ENCODE peak calls at places on chromosomes 2 and 18, in seven cellular contexts. One of them, this sample, is unnamed.

GRCh38 chr2:240232961-240233890 is 92.8 kb upstream of the OTOS start:
- DNase-seq in ovary: peak; percentile 94
- DNase-seq in WERI-Rb-1: peak; percentile 96
- DNase-seq in fibroblast of lung: peak; percentile 86
- DNase-seq in epithelial cell of esophagus: peak; percentile 95
- DNase-seq in H9: peak; percentile 95
- DNase-seq in transverse colon: peak; percentile 82
- DNase-seq in this sample: peak; percentile 84

GRCh38 chr2:43040084-43040854 is 186.1 kb downstream of the ZFP36L2 start:
- DNase-seq in ovary: peak; percentile 30
- DNase-seq in WERI-Rb-1: no peak
- DNase-seq in fibroblast of lung: no peak
- DNase-seq in epithelial cell of esophagus: peak; percentile 81
- DNase-seq in H9: no peak
- DNase-seq in transverse colon: no peak
- DNase-seq in this sample: no peak

GRCh38 chr2:66462196-66462825 is 27.4 kb downstream of the MEIS1 start:
- DNase-seq in ovary: no peak
- DNase-seq in WERI-Rb-1: no peak
- DNase-seq in fibroblast of lung: no peak
- DNase-seq in epithelial cell of esophagus: no peak
- DNase-seq in H9: no peak
- DNase-seq in transverse colon: no peak
- DNase-seq in this sample: no peak

GRCh38 chr2:64839844-64840243 is 149.4 kb upstream of the SLC1A4 start:
- DNase-seq in ovary: no peak
- DNase-seq in WERI-Rb-1: no peak
- DNase-seq in fibroblast of lung: peak; percentile 24
- DNase-seq in epithelial cell of esophagus: no peak
- DNase-seq in H9: no peak
- DNase-seq in transverse colon: peak; percentile 21
- DNase-seq in this sample: no peak

GRCh38 chr18:26771524-26771923 is 94.0 kb downstream of the AQP4 start:
- DNase-seq in ovary: no peak
- DNase-seq in WERI-Rb-1: peak; percentile 21
- DNase-seq in fibroblast of lung: no peak
- DNase-seq in epithelial cell of esophagus: peak; percentile 36
- DNase-seq in H9: peak; percentile 38
- DNase-seq in transverse colon: no peak
- DNase-seq in this sample: no peak

GRCh38 chr2:165450141-165450540 is 19.4 kb upstream of the CSRNP3 start:
- DNase-seq in ovary: no peak
- DNase-seq in WERI-Rb-1: no peak
- DNase-seq in fibroblast of lung: no peak
- DNase-seq in epithelial cell of esophagus: no peak
- DNase-seq in H9: no peak
- DNase-seq in transverse colon: no peak
- DNase-seq in this sample: no peak

GRCh38 chr2:168056242-168056641 is 191.2 kb downstream of the STK39 start:
- DNase-seq in ovary: no peak
- DNase-seq in WERI-Rb-1: no peak
- DNase-seq in fibroblast of lung: no peak
- DNase-seq in epithelial cell of esophagus: no peak
- DNase-seq in H9: no peak
- DNase-seq in transverse colon: no peak
- DNase-seq in this sample: no peak

GRCh38 chr18:44036500-44036899 is 644.2 kb upstream of the SETBP1 start:
- DNase-seq in ovary: no peak
- DNase-seq in WERI-Rb-1: no peak
- DNase-seq in fibroblast of lung: peak; percentile 5
- DNase-seq in epithelial cell of esophagus: peak; percentile 1
- DNase-seq in H9: no peak
- DNase-seq in transverse colon: no peak
- DNase-seq in this sample: no peak

GRCh38 chr2:33336036-33336625 is 140.3 kb upstream of the RASGRP3 start:
- DNase-seq in ovary: no peak
- DNase-seq in WERI-Rb-1: no peak
- DNase-seq in fibroblast of lung: no peak
- DNase-seq in epithelial cell of esophagus: no peak
- DNase-seq in H9: no peak
- DNase-seq in transverse colon: no peak
- DNase-seq in this sample: no peak

GRCh38 chr2:58788402-58788801 is 547.3 kb upstream of the FANCL start:
- DNase-seq in ovary: no peak
- DNase-seq in WERI-Rb-1: no peak
- DNase-seq in fibroblast of lung: no peak
- DNase-seq in epithelial cell of esophagus: no peak
- DNase-seq in H9: no peak
- DNase-seq in transverse colon: no peak
- DNase-seq in this sample: no peak

GRCh38 chr2:85792783-85793441 is 39.1 kb downstream of the ATOH8 start:
- DNase-seq in ovary: no peak
- DNase-seq in WERI-Rb-1: peak; percentile 96
- DNase-seq in fibroblast of lung: peak; percentile 92
- DNase-seq in epithelial cell of esophagus: peak; percentile 70
- DNase-seq in H9: no peak
- DNase-seq in transverse colon: no peak
- DNase-seq in this sample: peak; percentile 77

GRCh38 chr2:14567561-14567960 is 65.0 kb upstream of the LRATD1 start:
- DNase-seq in ovary: no peak
- DNase-seq in WERI-Rb-1: no peak
- DNase-seq in fibroblast of lung: peak; percentile 13
- DNase-seq in epithelial cell of esophagus: peak; percentile 37
- DNase-seq in H9: no peak
- DNase-seq in transverse colon: no peak
- DNase-seq in this sample: no peak

GRCh38 chr2:159073256-159073655 is 104.8 kb downstream of the TANC1 start:
- DNase-seq in ovary: no peak
- DNase-seq in WERI-Rb-1: no peak
- DNase-seq in fibroblast of lung: peak; percentile 56
- DNase-seq in epithelial cell of esophagus: peak; percentile 61
- DNase-seq in H9: no peak
- DNase-seq in transverse colon: no peak
- DNase-seq in this sample: peak; percentile 67

GRCh38 chr2:159069229-159069628 is 100.8 kb downstream of the TANC1 start:
- DNase-seq in ovary: no peak
- DNase-seq in WERI-Rb-1: no peak
- DNase-seq in fibroblast of lung: no peak
- DNase-seq in epithelial cell of esophagus: no peak
- DNase-seq in H9: no peak
- DNase-seq in transverse colon: no peak
- DNase-seq in this sample: no peak

GRCh38 chr2:159070235-159070634 is 101.8 kb downstream of the TANC1 start:
- DNase-seq in ovary: no peak
- DNase-seq in WERI-Rb-1: no peak
- DNase-seq in fibroblast of lung: no peak
- DNase-seq in epithelial cell of esophagus: no peak
- DNase-seq in H9: no peak
- DNase-seq in transverse colon: no peak
- DNase-seq in this sample: no peak

GRCh38 chr2:159072795-159073194 is 104.4 kb downstream of the TANC1 start:
- DNase-seq in ovary: no peak
- DNase-seq in WERI-Rb-1: no peak
- DNase-seq in fibroblast of lung: peak; percentile 80
- DNase-seq in epithelial cell of esophagus: peak; percentile 35
- DNase-seq in H9: no peak
- DNase-seq in transverse colon: no peak
- DNase-seq in this sample: peak; percentile 87

DNA sequence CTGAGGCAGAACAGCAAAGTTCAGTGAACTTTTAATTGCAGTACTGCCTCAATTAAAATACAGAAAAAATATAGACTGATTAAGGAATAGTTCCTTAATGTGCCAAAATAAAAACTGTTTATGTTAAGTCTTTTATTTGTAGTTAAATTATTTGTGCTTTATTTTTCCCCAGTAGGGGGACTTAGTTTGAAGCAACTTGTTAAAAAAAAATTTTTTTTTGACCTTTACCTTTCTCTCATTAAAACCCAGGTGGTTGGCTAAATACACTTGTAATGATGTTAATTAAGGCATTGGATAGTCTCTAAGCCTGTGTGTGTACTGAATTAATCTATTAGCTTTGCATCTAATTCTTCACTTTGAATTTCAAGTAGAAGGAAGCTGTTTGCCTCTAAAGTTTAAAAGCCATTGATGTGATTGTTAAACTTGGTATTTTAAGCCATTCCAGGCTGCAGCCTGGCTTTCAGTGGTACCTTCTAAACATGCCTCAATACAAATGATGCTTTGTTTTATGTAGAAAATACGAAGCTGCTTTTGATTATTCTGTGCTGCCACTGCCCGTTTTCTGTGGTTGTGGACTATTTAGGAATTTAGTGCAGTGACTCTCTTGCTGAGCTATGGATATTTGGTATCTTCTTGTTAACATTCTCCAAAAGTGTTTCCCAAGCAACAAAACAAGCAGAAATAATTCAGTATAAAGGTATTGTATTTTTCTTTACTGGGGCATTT is 102.9 kb downstream of the TANC1 start:
- DNase-seq in ovary: no peak
- DNase-seq in WERI-Rb-1: no peak
- DNase-seq in fibroblast of lung: no peak
- DNase-seq in epithelial cell of esophagus: no peak
- DNase-seq in H9: no peak
- DNase-seq in transverse colon: no peak
- DNase-seq in this sample: peak; percentile 52
- TF ChIP-seq CTCF in ovary: no peak
- TF ChIP-seq CTCF in WERI-Rb-1: no peak
- TF ChIP-seq CTCF in fibroblast of lung: no peak
- TF ChIP-seq CTCF in epithelial cell of esophagus: no peak
- TF ChIP-seq CTCF in H9: no peak
- TF ChIP-seq CTCF in transverse colon: no peak
- TF ChIP-seq CTCF in this sample: no peak

GRCh38 chr2:231732604-231733003 is 24.3 kb downstream of the PTMA start:
- DNase-seq in ovary: no peak
- DNase-seq in WERI-Rb-1: no peak
- DNase-seq in fibroblast of lung: no peak
- DNase-seq in epithelial cell of esophagus: no peak
- DNase-seq in H9: no peak
- DNase-seq in transverse colon: no peak
- DNase-seq in this sample: no peak
- TF ChIP-seq CTCF in ovary: no peak
- TF ChIP-seq CTCF in WERI-Rb-1: peak; percentile 42
- TF ChIP-seq CTCF in fibroblast of lung: no peak
- TF ChIP-seq CTCF in epithelial cell of esophagus: no peak
- TF ChIP-seq CTCF in H9: peak; percentile 59
- TF ChIP-seq CTCF in transverse colon: no peak
- TF ChIP-seq CTCF in this sample: no peak

GRCh38 chr2:177430425-177430824 is 37.9 kb downstream of the AGPS start:
- DNase-seq in ovary: no peak
- DNase-seq in WERI-Rb-1: no peak
- DNase-seq in fibroblast of lung: peak; percentile 5
- DNase-seq in epithelial cell of esophagus: no peak
- DNase-seq in H9: no peak
- DNase-seq in transverse colon: no peak
- DNase-seq in this sample: no peak

GRCh38 chr2:177434475-177434874 is 41.9 kb downstream of the AGPS start:
- DNase-seq in ovary: no peak
- DNase-seq in WERI-Rb-1: no peak
- DNase-seq in fibroblast of lung: no peak
- DNase-seq in epithelial cell of esophagus: no peak
- DNase-seq in H9: no peak
- DNase-seq in transverse colon: no peak
- DNase-seq in this sample: no peak

GRCh38 chr2:177429688-177430325 is 37.2 kb downstream of the AGPS start:
- DNase-seq in ovary: no peak
- DNase-seq in WERI-Rb-1: no peak
- DNase-seq in fibroblast of lung: peak; percentile 87
- DNase-seq in epithelial cell of esophagus: peak; percentile 66
- DNase-seq in H9: no peak
- DNase-seq in transverse colon: no peak
- DNase-seq in this sample: peak; percentile 79

GRCh38 chr2:177432703-177433102 is 40.1 kb downstream of the AGPS start:
- DNase-seq in ovary: no peak
- DNase-seq in WERI-Rb-1: no peak
- DNase-seq in fibroblast of lung: no peak
- DNase-seq in epithelial cell of esophagus: no peak
- DNase-seq in H9: no peak
- DNase-seq in transverse colon: no peak
- DNase-seq in this sample: no peak

GRCh38 chr2:177433402-177433801 is 40.8 kb downstream of the AGPS start:
- DNase-seq in ovary: no peak
- DNase-seq in WERI-Rb-1: no peak
- DNase-seq in fibroblast of lung: peak; percentile 8
- DNase-seq in epithelial cell of esophagus: peak; percentile 5
- DNase-seq in H9: no peak
- DNase-seq in transverse colon: no peak
- DNase-seq in this sample: no peak
- TF ChIP-seq CTCF in ovary: no peak
- TF ChIP-seq CTCF in WERI-Rb-1: no peak
- TF ChIP-seq CTCF in fibroblast of lung: no peak
- TF ChIP-seq CTCF in epithelial cell of esophagus: no peak
- TF ChIP-seq CTCF in H9: no peak
- TF ChIP-seq CTCF in transverse colon: no peak
- TF ChIP-seq CTCF in this sample: no peak

GRCh38 chr2:134917219-134917957 is 1.2 kb upstream of the CCNT2 start:
- DNase-seq in ovary: peak; percentile 54
- DNase-seq in WERI-Rb-1: no peak
- DNase-seq in fibroblast of lung: no peak
- DNase-seq in epithelial cell of esophagus: peak; percentile 9
- DNase-seq in H9: no peak
- DNase-seq in transverse colon: peak; percentile 28
- DNase-seq in this sample: no peak

GRCh38 chr2:134919360-134920210 is 963 bp downstream of the CCNT2 start:
- DNase-seq in ovary: no peak
- DNase-seq in WERI-Rb-1: no peak
- DNase-seq in fibroblast of lung: peak; percentile 36
- DNase-seq in epithelial cell of esophagus: peak; percentile 40
- DNase-seq in H9: no peak
- DNase-seq in transverse colon: peak; percentile 60
- DNase-seq in this sample: no peak

GRCh38 chr2:134917958-134918517 is 584 bp upstream of the CCNT2 start:
- DNase-seq in ovary: no peak
- DNase-seq in WERI-Rb-1: no peak
- DNase-seq in fibroblast of lung: no peak
- DNase-seq in epithelial cell of esophagus: peak; percentile 90
- DNase-seq in H9: no peak
- DNase-seq in transverse colon: no peak
- DNase-seq in this sample: no peak

DNA sequence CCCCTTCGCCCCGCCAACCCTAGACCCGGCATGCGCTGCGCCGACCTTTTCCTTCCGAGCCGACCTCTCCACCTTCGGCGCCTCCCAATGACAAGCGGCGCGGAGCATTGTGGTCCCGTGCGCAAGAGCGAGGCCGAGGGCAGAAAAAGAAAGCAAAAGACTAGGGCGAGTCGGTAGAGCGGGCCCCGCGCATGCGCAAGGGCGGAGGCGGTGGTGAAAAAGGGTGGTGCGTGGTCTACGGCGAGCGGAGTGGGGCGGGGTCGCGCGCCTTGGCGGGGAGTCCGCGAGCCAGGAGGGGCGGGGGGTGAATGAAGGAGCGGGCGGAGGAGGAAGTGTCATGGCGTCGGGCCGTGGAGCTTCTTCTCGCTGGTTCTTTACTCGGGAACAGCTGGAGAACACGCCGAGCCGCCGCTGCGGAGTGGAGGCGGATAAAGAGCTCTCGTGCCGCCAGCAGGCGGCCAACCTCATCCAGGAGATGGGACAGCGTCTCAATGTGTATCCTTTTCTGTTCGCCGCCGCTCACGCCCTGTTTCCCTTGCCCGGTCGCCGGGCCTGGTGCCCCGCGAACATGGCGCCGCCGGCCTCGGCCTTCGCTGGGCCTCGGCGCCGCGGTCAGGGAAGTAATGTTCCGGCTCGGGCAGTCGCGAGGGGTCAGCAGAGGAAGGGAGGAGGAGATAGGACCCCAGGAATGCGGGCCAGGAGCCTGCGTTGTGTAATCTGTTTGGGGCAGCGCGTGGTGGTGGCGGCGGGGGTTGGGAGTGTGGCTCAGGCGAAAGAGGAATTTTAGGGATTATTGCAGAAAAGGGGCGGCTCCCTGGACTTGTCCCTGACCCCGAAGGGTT is at the start of gene CCNT2:
- DNase-seq in ovary: peak; percentile 100
- DNase-seq in WERI-Rb-1: peak; percentile 99
- DNase-seq in fibroblast of lung: peak; percentile 99
- DNase-seq in epithelial cell of esophagus: peak; percentile 99
- DNase-seq in H9: peak; percentile 99
- DNase-seq in transverse colon: peak; percentile 100
- DNase-seq in this sample: peak; percentile 99
- TF ChIP-seq CTCF in ovary: no peak
- TF ChIP-seq CTCF in WERI-Rb-1: no peak
- TF ChIP-seq CTCF in fibroblast of lung: no peak
- TF ChIP-seq CTCF in epithelial cell of esophagus: peak; percentile 18
- TF ChIP-seq CTCF in H9: no peak
- TF ChIP-seq CTCF in transverse colon: no peak
- TF ChIP-seq CTCF in this sample: no peak

This sample was measured in fibroblast of villous mesenchyme.